ENCODE peak calls at places on chromosomes 6 and 20, in five cellular contexts. T, J, U, X and C are unnamed samples.

GRCh38 chr6:113723182-113723581 is 134.0 kb upstream of the MARCKS start:
- DNase-seq in U (no peak), J (no peak), T (no peak), X (no peak), C (no peak)

GRCh38 chr6:39938773-39939381 is 4.6 kb upstream of the MOCS1 start:
- DNase-seq in X (no peak), U (no peak), T (no peak), J (no peak), C (no peak)

GRCh38 chr20:48897298-48898044 is 24.0 kb upstream of the ARFGEF2 start:
- DNase-seq in T (no peak), J (no peak), X (peak; percentile 64), U (no peak), C (no peak)

GRCh38 chr6:157535354-157536217 is 154.6 kb downstream of the ZDHHC14 start:
- DNase-seq in X (no peak), J (no peak), T (no peak), U (no peak), C (no peak)

GRCh38 chr6:43395822-43396221 is 26.4 kb upstream of the ZNF318 start:
- DNase-seq in X (no peak), T (no peak), U (no peak), J (no peak), C (no peak)

GRCh38 chr6:72321741-72322140 is 300.1 kb upstream of the KCNQ5 start:
- DNase-seq in U (no peak), T (no peak), J (no peak), X (no peak), C (no peak)

GRCh38 chr6:13673825-13674444 is 37.7 kb downstream of the RANBP9 start:
- DNase-seq in X (no peak), U (no peak), T (no peak), J (no peak), C (no peak)

GRCh38 chr6:6586671-6587526 is 1.6 kb upstream of the LY86 start:
- DNase-seq in J (no peak), U (no peak), T (no peak), X (peak; percentile 97), C (no peak)

GRCh38 chr6:148311849-148312669 is 30.6 kb upstream of the SASH1 start:
- DNase-seq in U (no peak), X (no peak), J (no peak), T (no peak), C (no peak)

GRCh38 chr20:39669659-39670058 is 707.5 kb downstream of the DHX35 start:
- DNase-seq in X (no peak), U (no peak), J (no peak), T (no peak), C (no peak)

GRCh38 chr20:7654231-7654630 is 286.0 kb downstream of the HAO1 start:
- DNase-seq in U (no peak), J (no peak), T (no peak), X (no peak), C (no peak)

GRCh38 chr6:82068721-82069120 is 178.8 kb downstream of the IBTK start:
- DNase-seq in J (no peak), X (no peak), U (no peak), T (no peak), C (no peak)

GRCh38 chr20:44218441-44218840 is 7.9 kb upstream of the OSER1 start:
- DNase-seq in X (no peak), U (no peak), J (no peak), T (peak; percentile 77), C (no peak)

GRCh38 chr20:49724637-49725606 is 11.2 kb upstream of the B4GALT5 start:
- DNase-seq in U (no peak), X (peak; percentile 44), J (no peak), T (no peak), C (no peak)

GRCh38 chr20:20719411-20719810 is 7.0 kb upstream of the RALGAPA2 start:
- DNase-seq in X (no peak), J (no peak), U (no peak), T (no peak), C (no peak)

GRCh38 chr6:1250489-1251197 is 61.3 kb upstream of the FOXQ1 start:
- DNase-seq in U (no peak), X (no peak), J (no peak), T (no peak), C (no peak)

GRCh38 chr6:125558907-125559306 is 190.5 kb upstream of the HEY2 start:
- DNase-seq in J (no peak), T (no peak), U (no peak), X (no peak), C (no peak)

GRCh38 chr6:126939784-126940183 is 178.7 kb upstream of the RSPO3 start:
- DNase-seq in U (no peak), X (no peak), T (no peak), J (no peak), C (no peak)

GRCh38 chr6:126937426-126937825 is 181.0 kb upstream of the RSPO3 start:
- DNase-seq in X (no peak), J (no peak), T (no peak), U (no peak), C (no peak)
- H3K4me1 ChIP-seq in X (no peaks in the 10 kb centered on the region), J (no peaks in the 10 kb centered on the region), T (no peaks in the 10 kb centered on the region), U (no peaks in the 10 kb centered on the region), C (no peaks in the 10 kb centered on the region)

DNA sequence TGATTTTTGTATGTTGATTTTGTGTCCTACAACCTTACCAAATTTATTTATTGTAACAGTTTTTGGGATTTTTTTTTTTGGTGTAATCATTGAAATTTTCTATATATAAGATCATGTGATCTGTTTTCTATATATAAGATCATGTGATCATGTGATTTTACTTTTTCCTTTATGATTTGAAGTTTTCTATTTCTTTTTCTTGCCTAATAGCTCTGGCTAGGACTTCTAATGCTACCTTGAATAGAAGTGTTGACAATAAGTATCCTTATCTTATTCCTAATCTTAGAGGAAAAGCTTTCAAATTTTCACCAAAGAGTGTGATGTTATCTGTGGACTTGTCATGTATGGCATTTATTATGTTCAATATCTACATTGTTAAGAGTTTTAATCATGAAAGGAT is 69.7 kb downstream of the TNFAIP3 start:
- DNase-seq in J (no peak), T (no peak), U (no peak), X (no peak), C (no peak)
- H3K4me3 ChIP-seq in J (no peak overlapping the region), T (no peak overlapping the region), U (no peak overlapping the region), X (no peak overlapping the region), C (no peak overlapping the region)

GRCh38 chr6:90468080-90468479 is 118.8 kb downstream of the MAP3K7 start:
- DNase-seq in U (no peak), J (no peak), X (no peak), T (no peak), C (no peak)
- H3K4me1 ChIP-seq in U (peaks cover 6% of the 10 kb centered on the region), J (no peaks in the 10 kb centered on the region), X (peaks cover 10% of the 10 kb centered on the region), T (peaks cover 34% of the 10 kb centered on the region), C (peaks cover 6% of the 10 kb centered on the region)

DNA sequence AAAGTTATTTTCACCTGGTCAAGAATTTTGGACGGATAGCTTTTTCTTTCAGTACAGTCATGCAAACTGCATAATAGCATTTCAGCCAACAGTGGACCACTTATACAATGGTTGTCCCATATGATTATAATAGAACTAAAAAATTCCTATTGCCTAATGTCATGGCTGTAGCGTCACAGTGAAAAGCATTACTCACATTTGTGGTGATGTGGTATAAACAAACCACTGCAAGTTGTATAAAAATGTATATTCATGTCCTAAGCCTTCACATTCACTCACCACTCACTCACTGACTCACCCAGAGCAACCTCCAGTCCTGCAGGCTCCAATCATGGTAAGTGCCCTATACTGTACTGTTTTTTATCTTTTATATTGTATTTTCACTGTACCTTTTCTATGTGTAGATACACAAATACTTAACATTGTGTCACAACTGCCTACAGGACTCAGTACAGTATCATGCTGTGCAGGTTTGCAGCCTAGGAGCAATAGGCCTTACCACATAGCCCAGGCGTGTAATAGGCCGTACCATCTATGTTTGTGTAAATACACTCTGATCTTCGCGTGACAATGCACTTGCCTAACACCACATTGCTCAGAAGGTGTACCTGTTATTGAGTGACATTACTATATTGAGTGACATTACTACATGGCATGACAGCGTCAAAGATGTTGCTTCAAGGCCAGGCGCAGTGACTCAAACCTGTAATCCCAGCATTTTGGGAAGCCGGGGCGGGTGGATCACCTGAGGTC is 17.9 kb downstream of the ABHD12 start:
- DNase-seq in X (no peak), T (no peak), U (no peak), J (no peak), C (no peak)
- H3K4me3 ChIP-seq in X (no peak overlapping the region), T (no peak overlapping the region), U (no peak overlapping the region), J (no peak overlapping the region), C (no peak overlapping the region)

DNA sequence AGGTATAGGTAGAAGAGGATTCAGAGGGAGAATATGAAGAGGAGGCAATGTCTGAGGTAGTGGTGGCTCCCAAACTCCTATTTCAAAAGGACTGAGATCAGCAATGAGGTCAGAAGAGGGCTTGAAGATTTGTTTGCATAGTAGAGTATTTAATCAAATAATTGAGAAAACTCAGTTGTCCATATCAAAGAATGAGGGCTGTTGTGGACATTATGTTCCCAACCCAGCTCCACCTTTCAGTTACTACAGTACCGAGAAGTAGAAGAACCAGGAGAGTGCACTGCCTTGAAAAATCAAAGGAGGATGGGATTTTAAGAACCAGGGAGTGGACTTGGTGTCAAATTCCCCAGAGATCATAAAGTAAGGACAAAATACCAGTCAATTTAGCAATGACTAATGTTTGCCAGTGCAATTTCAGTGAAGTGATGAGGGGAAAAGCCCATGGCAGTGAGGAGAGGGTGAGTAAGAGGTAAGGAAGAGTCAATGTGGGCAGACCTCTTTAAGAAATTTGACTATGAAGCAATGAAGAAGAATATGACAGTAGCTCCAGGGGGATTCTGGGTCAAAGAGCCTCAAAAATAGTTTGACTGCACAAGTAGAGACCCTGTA is 382.4 kb downstream of the PKHD1 start:
- DNase-seq in U (no peak), X (no peak), J (no peak), T (no peak), C (no peak)
- H3K4me1 ChIP-seq in U (no peaks in the 10 kb centered on the region), X (no peaks in the 10 kb centered on the region), J (no peaks in the 10 kb centered on the region), T (no peaks in the 10 kb centered on the region), C (no peaks in the 10 kb centered on the region)

GRCh38 chr20:1150968-1151367 is 32.6 kb downstream of the PSMF1 start:
- DNase-seq in T (no peak), U (no peak), J (no peak), X (no peak), C (no peak)

GRCh38 chr20:1150218-1150617 is 31.8 kb downstream of the PSMF1 start:
- DNase-seq in T (no peak), X (no peak), U (no peak), J (no peak), C (no peak)

GRCh38 chr20:1155342-1155741 is 29.4 kb downstream of the TMEM74B start:
- DNase-seq in J (no peak), U (no peak), T (no peak), X (no peak), C (no peak)

GRCh38 chr20:1154734-1155133 is 30.0 kb downstream of the TMEM74B start:
- DNase-seq in J (no peak), T (no peak), X (no peak), U (no peak), C (no peak)

GRCh38 chr20:1154224-1154623 is 30.6 kb downstream of the TMEM74B start:
- DNase-seq in T (no peak), X (no peak), U (no peak), J (no peak), C (no peak)
- H3K4me3 ChIP-seq in T (no peak overlapping the region), X (no peak overlapping the region), U (no peak overlapping the region), J (no peak overlapping the region), C (no peak overlapping the region)

GRCh38 chr6:127967708-127968107 is 66.8 kb upstream of the THEMIS start:
- DNase-seq in J (no peak), U (no peak), X (no peak), T (peak; percentile 34), C (no peak)

GRCh38 chr6:127969701-127970100 is 68.8 kb upstream of the THEMIS start:
- DNase-seq in U (no peak), X (no peak), J (no peak), T (no peak), C (no peak)

GRCh38 chr6:127971386-127971785 is 70.5 kb upstream of the THEMIS start:
- DNase-seq in U (no peak), J (no peak), X (no peak), T (no peak), C (no peak)

GRCh38 chr6:127966616-127967015 is 65.8 kb upstream of the THEMIS start:
- DNase-seq in X (no peak), J (no peak), U (no peak), T (no peak), C (no peak)

GRCh38 chr6:127968394-127968793 is 67.5 kb upstream of the THEMIS start:
- DNase-seq in T (no peak), J (no peak), X (no peak), U (no peak), C (no peak)
- H3K4me1 ChIP-seq in T (peaks cover 55% of the 10 kb centered on the region), J (no peaks in the 10 kb centered on the region), X (no peaks in the 10 kb centered on the region), U (no peaks in the 10 kb centered on the region), C (peaks cover 18% of the 10 kb centered on the region)